ENCODE peak calls at places on chromosomes 6 and 20, in six cellular contexts. Q is kidney tubule cell; H is mesendoderm; B is transverse colon; X is activated CD4-positive, alpha-beta T cell treated with anti-CD3 and anti-CD28 coated beads for 1 hour; C is T-cell. K is an unnamed sample.

GRCh38 chr6:43883698-43884659 is 114.0 kb downstream of the VEGFA start:
- DNase-seq in C (no peak), B (no peak), H (no peak), X (no peak), Q (no peak), K (no peak)

GRCh38 chr20:24834310-24834709 is 114.8 kb upstream of the CST7 start:
- DNase-seq in H (no peak), C (no peak), B (no peak), Q (no peak), X (no peak), K (no peak)

GRCh38 chr20:40049838-40050237 is 639.2 kb downstream of the MAFB start:
- DNase-seq in C (no peak), X (no peak), B (no peak), H (no peak), Q (no peak), K (no peak)

GRCh38 chr6:22826961-22827360 is 257.6 kb downstream of the HDGFL1 start:
- DNase-seq in H (no peak), B (no peak), Q (peak), C (no peak), X (no peak), K (no peak)

GRCh38 chr6:135060076-135060475 is 5.5 kb upstream of the HBS1L start:
- DNase-seq in C (no peak), Q (no peak), B (no peak), X (no peak), H (peak), K (no peak)

GRCh38 chr6:41780623-41781301 is at the start of gene PRICKLE4:
- DNase-seq in C (no peak), H (peak), Q (peak), X (no peak), B (peak), K (peak)

GRCh38 chr6:138188278-138188923 is 26.7 kb downstream of the ARFGEF3 start:
- DNase-seq in C (no peak), H (no peak), Q (no peak), B (peak), X (no peak), K (peak)

GRCh38 chr6:3037578-3038365 is 30.5 kb upstream of the RIPK1 start:
- DNase-seq in X (no peak), C (no peak), H (no peak), Q (no peak), B (no peak), K (no peak)

GRCh38 chr6:14544689-14545088 is 427.1 kb downstream of the CD83 start:
- DNase-seq in X (no peak), Q (peak), H (peak), C (no peak), B (no peak), K (no peak)

GRCh38 chr20:48702388-48703041 is 125.3 kb downstream of the PREX1 start:
- DNase-seq in C (no peak), X (no peak), Q (no peak), H (no peak), B (no peak), K (no peak)

GRCh38 chr6:159169193-159169555 is at the start of gene FNDC1:
- DNase-seq in C (peak), B (peak), H (peak), Q (peak), X (no peak), K (no peak)

GRCh38 chr6:116074732-116075387 is 14.2 kb upstream of the FRK start:
- DNase-seq in C (no peak), X (no peak), H (no peak), Q (no peak), B (no peak), K (no peak)